ENCODE peak calls at places on chromosomes 1 and 21, in six cellular contexts. Y is DND-41, Q is NCI-H1694, W is small intestine, Z is osteocyte, U is GM06990. V is an unnamed sample.

GRCh38 chr1:168341576-168341975 is 60.9 kb downstream of the TBX19 start:
- DNase-seq in Y (no peak), Q (no peak), W (no peak), Z (no peak), U (no peak), V (no peak)

GRCh38 chr1:223016381-223016780 is 126.7 kb downstream of the TLR5 start:
- DNase-seq in Y (no peak), Q (no peak), W (no peak), Z (no peak), U (no peak), V (no peak)

GRCh38 chr1:110239491-110240430 is 29.6 kb downstream of the KCNC4 start:
- DNase-seq in Y (no peak), Q (no peak), W (no peak), Z (no peak), U (no peak), V (peak; percentile 28)

GRCh38 chr21:43778469-43779335 is 2.6 kb upstream of the CSTB start:
- DNase-seq in Y (peak; percentile 45), Q (no peak), W (no peak), Z (no peak), U (no peak), V (no peak)

GRCh38 chr1:155007253-155007828 is 4.7 kb downstream of the ZBTB7B start:
- DNase-seq in Y (no peak), Q (no peak), W (peak; percentile 99), Z (no peak), U (no peak), V (no peak)

GRCh38 chr1:10252508-10252907 is 42.1 kb downstream of the KIF1B start:
- DNase-seq in Y (no peak), Q (no peak), W (peak; percentile 80), Z (no peak), U (no peak), V (no peak)

GRCh38 chr1:23483327-23484252 is at the start of gene ASAP3:
- DNase-seq in Y (no peak), Q (no peak), W (peak; percentile 27), Z (no peak), U (no peak), V (peak; percentile 58)

GRCh38 chr21:35585155-35585554 is 475.2 kb downstream of the SETD4 start:
- DNase-seq in Y (no peak), Q (no peak), W (no peak), Z (no peak), U (no peak), V (no peak)

V was measured in NCI-H2171 treated with DMSO at 0.1 percent for 48 hours.